ENCODE peak calls at places on chromosome 6, in seven cellular contexts. One of them, this sample, is unnamed.

GRCh38 chr6:6972456-6972855 is 135.3 kb upstream of the RREB1 start:
- DNase-seq in kidney epithelial cell: peak
- DNase-seq in mesendoderm: peak
- DNase-seq in GM10248: no peak
- DNase-seq in ELR: peak
- DNase-seq in heart right ventricle: no peak
- DNase-seq in activated T-cell treated with anti-CD3 and anti-CD28 coated beads, Interleukin-2, amount 50 U/mL, for 1 hour: no peak
- DNase-seq in this sample: no peak

GRCh38 chr6:122845916-122846632 is 57.0 kb downstream of the SMPDL3A start:
- DNase-seq in kidney epithelial cell: no peak
- DNase-seq in mesendoderm: no peak
- DNase-seq in GM10248: no peak
- DNase-seq in ELR: peak
- DNase-seq in heart right ventricle: no peak
- DNase-seq in activated T-cell treated with anti-CD3 and anti-CD28 coated beads, Interleukin-2, amount 50 U/mL, for 1 hour: no peak
- DNase-seq in this sample: no peak

GRCh38 chr6:15798856-15799255 is 136.0 kb upstream of the DTNBP1 start:
- DNase-seq in kidney epithelial cell: no peak
- DNase-seq in mesendoderm: no peak
- DNase-seq in GM10248: no peak
- DNase-seq in ELR: no peak
- DNase-seq in heart right ventricle: no peak
- DNase-seq in activated T-cell treated with anti-CD3 and anti-CD28 coated beads, Interleukin-2, amount 50 U/mL, for 1 hour: no peak
- DNase-seq in this sample: no peak

GRCh38 chr6:139779988-139780774 is 405.7 kb upstream of the CITED2 start:
- DNase-seq in kidney epithelial cell: no peak
- DNase-seq in mesendoderm: no peak
- DNase-seq in GM10248: no peak
- DNase-seq in ELR: no peak
- DNase-seq in heart right ventricle: no peak
- DNase-seq in activated T-cell treated with anti-CD3 and anti-CD28 coated beads, Interleukin-2, amount 50 U/mL, for 1 hour: no peak
- DNase-seq in this sample: no peak

GRCh38 chr6:158303210-158303731 is 9.0 kb upstream of the TULP4 start:
- DNase-seq in kidney epithelial cell: no peak
- DNase-seq in mesendoderm: no peak
- DNase-seq in GM10248: no peak
- DNase-seq in ELR: no peak
- DNase-seq in heart right ventricle: no peak
- DNase-seq in activated T-cell treated with anti-CD3 and anti-CD28 coated beads, Interleukin-2, amount 50 U/mL, for 1 hour: no peak
- DNase-seq in this sample: no peak

GRCh38 chr6:18978330-18979128 is 591.4 kb downstream of the RNF144B start:
- DNase-seq in kidney epithelial cell: peak
- DNase-seq in mesendoderm: peak
- DNase-seq in GM10248: no peak
- DNase-seq in ELR: no peak
- DNase-seq in heart right ventricle: peak
- DNase-seq in activated T-cell treated with anti-CD3 and anti-CD28 coated beads, Interleukin-2, amount 50 U/mL, for 1 hour: no peak
- DNase-seq in this sample: no peak

GRCh38 chr6:161837854-161838253 is 564.0 kb upstream of the AGPAT4 start:
- DNase-seq in kidney epithelial cell: no peak
- DNase-seq in mesendoderm: no peak
- DNase-seq in GM10248: no peak
- DNase-seq in ELR: peak
- DNase-seq in heart right ventricle: no peak
- DNase-seq in activated T-cell treated with anti-CD3 and anti-CD28 coated beads, Interleukin-2, amount 50 U/mL, for 1 hour: no peak
- DNase-seq in this sample: no peak

GRCh38 chr6:152204584-152204983 is 397.1 kb downstream of the ESR1 start:
- DNase-seq in kidney epithelial cell: no peak
- DNase-seq in mesendoderm: no peak
- DNase-seq in GM10248: no peak
- DNase-seq in ELR: no peak
- DNase-seq in heart right ventricle: no peak
- DNase-seq in activated T-cell treated with anti-CD3 and anti-CD28 coated beads, Interleukin-2, amount 50 U/mL, for 1 hour: no peak
- DNase-seq in this sample: no peak

GRCh38 chr6:98924647-98925046 is 23.1 kb downstream of the FBXL4 start:
- DNase-seq in kidney epithelial cell: no peak
- DNase-seq in mesendoderm: no peak
- DNase-seq in GM10248: no peak
- DNase-seq in ELR: no peak
- DNase-seq in heart right ventricle: peak
- DNase-seq in activated T-cell treated with anti-CD3 and anti-CD28 coated beads, Interleukin-2, amount 50 U/mL, for 1 hour: no peak
- DNase-seq in this sample: no peak

GRCh38 chr6:151140767-151141166 is 99.0 kb upstream of the AKAP12 start:
- DNase-seq in kidney epithelial cell: no peak
- DNase-seq in mesendoderm: no peak
- DNase-seq in GM10248: no peak
- DNase-seq in ELR: no peak
- DNase-seq in heart right ventricle: peak
- DNase-seq in activated T-cell treated with anti-CD3 and anti-CD28 coated beads, Interleukin-2, amount 50 U/mL, for 1 hour: no peak
- DNase-seq in this sample: no peak

GRCh38 chr6:5766260-5766659 is 240.5 kb downstream of the NRN1 start:
- DNase-seq in kidney epithelial cell: no peak
- DNase-seq in mesendoderm: peak
- DNase-seq in GM10248: no peak
- DNase-seq in ELR: peak
- DNase-seq in heart right ventricle: no peak
- DNase-seq in activated T-cell treated with anti-CD3 and anti-CD28 coated beads, Interleukin-2, amount 50 U/mL, for 1 hour: no peak
- DNase-seq in this sample: no peak

GRCh38 chr6:14417377-14417776 is 299.8 kb downstream of the CD83 start:
- DNase-seq in kidney epithelial cell: no peak
- DNase-seq in mesendoderm: no peak
- DNase-seq in GM10248: no peak
- DNase-seq in ELR: peak
- DNase-seq in heart right ventricle: no peak
- DNase-seq in activated T-cell treated with anti-CD3 and anti-CD28 coated beads, Interleukin-2, amount 50 U/mL, for 1 hour: no peak
- DNase-seq in this sample: no peak

GRCh38 chr6:166417285-166417691 is 34.5 kb upstream of the MPC1 start:
- DNase-seq in kidney epithelial cell: no peak
- DNase-seq in mesendoderm: no peak
- DNase-seq in GM10248: no peak
- DNase-seq in ELR: no peak
- DNase-seq in heart right ventricle: no peak
- DNase-seq in activated T-cell treated with anti-CD3 and anti-CD28 coated beads, Interleukin-2, amount 50 U/mL, for 1 hour: peak
- DNase-seq in this sample: no peak

GRCh38 chr6:34462561-34462971 is 3.3 kb upstream of the PACSIN1 start:
- DNase-seq in kidney epithelial cell: no peak
- DNase-seq in mesendoderm: peak
- DNase-seq in GM10248: no peak
- DNase-seq in ELR: peak
- DNase-seq in heart right ventricle: peak
- DNase-seq in activated T-cell treated with anti-CD3 and anti-CD28 coated beads, Interleukin-2, amount 50 U/mL, for 1 hour: no peak
- DNase-seq in this sample: no peak

GRCh38 chr6:81613606-81614005 is 138.9 kb downstream of the TENT5A start:
- DNase-seq in kidney epithelial cell: no peak
- DNase-seq in mesendoderm: no peak
- DNase-seq in GM10248: no peak
- DNase-seq in ELR: peak
- DNase-seq in heart right ventricle: no peak
- DNase-seq in activated T-cell treated with anti-CD3 and anti-CD28 coated beads, Interleukin-2, amount 50 U/mL, for 1 hour: no peak
- DNase-seq in this sample: no peak

GRCh38 chr6:35993150-35993549 is 31.3 kb downstream of the SLC26A8 start:
- DNase-seq in kidney epithelial cell: no peak
- DNase-seq in mesendoderm: no peak
- DNase-seq in GM10248: no peak
- DNase-seq in ELR: no peak
- DNase-seq in heart right ventricle: no peak
- DNase-seq in activated T-cell treated with anti-CD3 and anti-CD28 coated beads, Interleukin-2, amount 50 U/mL, for 1 hour: no peak
- DNase-seq in this sample: no peak

GRCh38 chr6:64732888-64733287 is 974.1 kb downstream of the EYS start:
- DNase-seq in kidney epithelial cell: no peak
- DNase-seq in mesendoderm: peak
- DNase-seq in GM10248: no peak
- DNase-seq in ELR: no peak
- DNase-seq in heart right ventricle: no peak
- DNase-seq in activated T-cell treated with anti-CD3 and anti-CD28 coated beads, Interleukin-2, amount 50 U/mL, for 1 hour: no peak
- DNase-seq in this sample: no peak

GRCh38 chr6:148479498-148479897 is 136.9 kb downstream of the SASH1 start:
- DNase-seq in kidney epithelial cell: no peak
- DNase-seq in mesendoderm: no peak
- DNase-seq in GM10248: no peak
- DNase-seq in ELR: no peak
- DNase-seq in heart right ventricle: no peak
- DNase-seq in activated T-cell treated with anti-CD3 and anti-CD28 coated beads, Interleukin-2, amount 50 U/mL, for 1 hour: no peak
- DNase-seq in this sample: no peak

GRCh38 chr6:37538107-37538506 is 38.4 kb upstream of the CCDC167 start:
- DNase-seq in kidney epithelial cell: no peak
- DNase-seq in mesendoderm: peak
- DNase-seq in GM10248: peak
- DNase-seq in ELR: peak
- DNase-seq in heart right ventricle: no peak
- DNase-seq in activated T-cell treated with anti-CD3 and anti-CD28 coated beads, Interleukin-2, amount 50 U/mL, for 1 hour: no peak
- DNase-seq in this sample: no peak

GRCh38 chr6:139173172-139173571 is 38.3 kb downstream of the HECA start:
- DNase-seq in kidney epithelial cell: no peak
- DNase-seq in mesendoderm: peak
- DNase-seq in GM10248: no peak
- DNase-seq in ELR: peak
- DNase-seq in heart right ventricle: no peak
- DNase-seq in activated T-cell treated with anti-CD3 and anti-CD28 coated beads, Interleukin-2, amount 50 U/mL, for 1 hour: no peak
- DNase-seq in this sample: no peak

GRCh38 chr6:96853083-96853482 is 15.8 kb upstream of the GPR63 start:
- DNase-seq in kidney epithelial cell: no peak
- DNase-seq in mesendoderm: no peak
- DNase-seq in GM10248: no peak
- DNase-seq in ELR: peak
- DNase-seq in heart right ventricle: no peak
- DNase-seq in activated T-cell treated with anti-CD3 and anti-CD28 coated beads, Interleukin-2, amount 50 U/mL, for 1 hour: no peak
- DNase-seq in this sample: no peak

GRCh38 chr6:73739097-73739496 is 43.1 kb downstream of the CD109 start:
- DNase-seq in kidney epithelial cell: peak
- DNase-seq in mesendoderm: peak
- DNase-seq in GM10248: peak
- DNase-seq in ELR: peak
- DNase-seq in heart right ventricle: no peak
- DNase-seq in activated T-cell treated with anti-CD3 and anti-CD28 coated beads, Interleukin-2, amount 50 U/mL, for 1 hour: no peak
- DNase-seq in this sample: peak

GRCh38 chr6:3522561-3523287 is 65.9 kb upstream of the SLC22A23 start:
- DNase-seq in kidney epithelial cell: no peak
- DNase-seq in mesendoderm: peak
- DNase-seq in GM10248: no peak
- DNase-seq in ELR: peak
- DNase-seq in heart right ventricle: no peak
- DNase-seq in activated T-cell treated with anti-CD3 and anti-CD28 coated beads, Interleukin-2, amount 50 U/mL, for 1 hour: no peak
- DNase-seq in this sample: no peak

GRCh38 chr6:147372806-147373205 is 135.7 kb upstream of the SAMD5 start:
- DNase-seq in kidney epithelial cell: no peak
- DNase-seq in mesendoderm: no peak
- DNase-seq in GM10248: no peak
- DNase-seq in ELR: no peak
- DNase-seq in heart right ventricle: no peak
- DNase-seq in activated T-cell treated with anti-CD3 and anti-CD28 coated beads, Interleukin-2, amount 50 U/mL, for 1 hour: no peak
- DNase-seq in this sample: no peak